ENCODE peak calls at places on chromosomes 16 and 17, in nine cellular contexts. Y is nucleus accumbens, F is AG09319, G is PC-9, L is Right ventricle myocardium superior, N is Calu3, J is ovary, P is lower lobe of right lung, S is SK-N-DZ. Q is an unnamed sample.

GRCh38 chr17:82116246-82116645 is 18.2 kb upstream of the FASN start:
- DNase-seq in Y (no peak), F (no peak), G (no peak), L (no peak), N (no peak), J (no peak), P (no peak), S (no peak), Q (no peak)

GRCh38 chr17:36808181-36808661 is 129.1 kb upstream of the LHX1 start:
- DNase-seq in Y (no peak), F (no peak), G (no peak), L (no peak), N (no peak), J (no peak), P (no peak), S (peak; percentile 46), Q (no peak)

GRCh38 chr16:51125992-51126391 is 25.1 kb downstream of the SALL1 start:
- DNase-seq in Y (no peak), F (no peak), G (no peak), L (no peak), N (no peak), J (no peak), P (no peak), S (no peak), Q (no peak)

GRCh38 chr17:299546-299945 is 53.1 kb downstream of the RPH3AL start:
- DNase-seq in Y (no peak), F (no peak), G (no peak), L (peak; percentile 42), N (no peak), J (no peak), P (peak; percentile 20), S (peak; percentile 56), Q (no peak)

GRCh38 chr16:27503662-27504061 is 46.1 kb downstream of the GTF3C1 start:
- DNase-seq in Y (no peak), F (no peak), G (no peak), L (no peak), N (no peak), J (no peak), P (no peak), S (no peak), Q (no peak)

GRCh38 chr17:3865166-3865565 is 19.1 kb upstream of the NCBP3 start:
- DNase-seq in Y (no peak), F (peak; percentile 22), G (no peak), L (no peak), N (no peak), J (no peak), P (peak; percentile 62), S (no peak), Q (no peak)

GRCh38 chr16:54879681-54880080 is 51.0 kb upstream of the IRX5 start:
- DNase-seq in Y (no peak), F (no peak), G (no peak), L (no peak), N (no peak), J (no peak), P (no peak), S (no peak), Q (no peak)

GRCh38 chr17:17857496-17857895 is 20.7 kb upstream of the SREBF1 start:
- DNase-seq in Y (no peak), F (no peak), G (no peak), L (no peak), N (no peak), J (no peak), P (no peak), S (no peak), Q (no peak)

GRCh38 chr17:6463616-6464445 is 19.6 kb downstream of the PIMREG start:
- DNase-seq in Y (no peak), F (no peak), G (no peak), L (no peak), N (no peak), J (no peak), P (peak; percentile 37), S (no peak), Q (no peak)

Q was measured in astrocyte of the cerebellum.